ENCODE peak calls at places on chromosomes 13 and 19, in seven cellular contexts. One of them, this sample, is unnamed.

GRCh38 chr13:111211789-111212516 is 96.8 kb downstream of the ARHGEF7 start:
- DNase-seq in HFFc6: no peak
- DNase-seq in GM04504: no peak
- DNase-seq in colonic mucosa: no peak
- DNase-seq in MG63: no peak
- DNase-seq in erythroblast: no peak
- DNase-seq in left lobe of liver: no peak
- DNase-seq in this sample: no peak

GRCh38 chr19:39099341-39099740 is 15.2 kb downstream of the ACP7 start:
- DNase-seq in HFFc6: no peak
- DNase-seq in GM04504: no peak
- DNase-seq in colonic mucosa: no peak
- DNase-seq in MG63: no peak
- DNase-seq in erythroblast: no peak
- DNase-seq in left lobe of liver: no peak
- DNase-seq in this sample: no peak

GRCh38 chr13:37484056-37484455 is 114.5 kb downstream of the POSTN start:
- DNase-seq in HFFc6: peak
- DNase-seq in GM04504: no peak
- DNase-seq in colonic mucosa: no peak
- DNase-seq in MG63: no peak
- DNase-seq in erythroblast: no peak
- DNase-seq in left lobe of liver: no peak
- DNase-seq in this sample: no peak

GRCh38 chr13:31421756-31422155 is 222.0 kb downstream of the B3GLCT start:
- DNase-seq in HFFc6: no peak
- DNase-seq in GM04504: no peak
- DNase-seq in colonic mucosa: no peak
- DNase-seq in MG63: no peak
- DNase-seq in erythroblast: no peak
- DNase-seq in left lobe of liver: no peak
- DNase-seq in this sample: no peak

GRCh38 chr13:114161644-114162532 is 17.2 kb upstream of the CFAP97D2 start:
- DNase-seq in HFFc6: no peak
- DNase-seq in GM04504: no peak
- DNase-seq in colonic mucosa: peak
- DNase-seq in MG63: peak
- DNase-seq in erythroblast: no peak
- DNase-seq in left lobe of liver: no peak
- DNase-seq in this sample: no peak

GRCh38 chr19:57192064-57192395 is 730 bp downstream of the ZNF264 start:
- DNase-seq in HFFc6: no peak
- DNase-seq in GM04504: no peak
- DNase-seq in colonic mucosa: no peak
- DNase-seq in MG63: no peak
- DNase-seq in erythroblast: no peak
- DNase-seq in left lobe of liver: no peak
- DNase-seq in this sample: no peak

GRCh38 chr19:11422163-11423068 is 3.3 kb upstream of the RGL3 start:
- DNase-seq in HFFc6: peak
- DNase-seq in GM04504: peak
- DNase-seq in colonic mucosa: peak
- DNase-seq in MG63: no peak
- DNase-seq in erythroblast: peak
- DNase-seq in left lobe of liver: peak
- DNase-seq in this sample: no peak

GRCh38 chr13:48494874-48495273 is 38.0 kb downstream of the RCBTB2 start:
- DNase-seq in HFFc6: no peak
- DNase-seq in GM04504: no peak
- DNase-seq in colonic mucosa: no peak
- DNase-seq in MG63: no peak
- DNase-seq in erythroblast: no peak
- DNase-seq in left lobe of liver: no peak
- DNase-seq in this sample: no peak

GRCh38 chr19:5147971-5148793 is 179.3 kb downstream of the KDM4B start:
- DNase-seq in HFFc6: no peak
- DNase-seq in GM04504: peak
- DNase-seq in colonic mucosa: no peak
- DNase-seq in MG63: no peak
- DNase-seq in erythroblast: no peak
- DNase-seq in left lobe of liver: no peak
- DNase-seq in this sample: no peak